ENCODE peak calls at places on chromosomes 12 and 14, in four cellular contexts. One of them, this sample, is unnamed.

GRCh38 chr12:77572371-77572770 is 258.3 kb upstream of the NAV3 start:
- DNase-seq in SK-N-DZ: no peak
- DNase-seq in naive thymus-derived CD8-positive, alpha-beta T cell: no peak
- DNase-seq in stimulated activated CD8-positive, alpha-beta memory T cell treated with anti-CD3 and anti-CD28 coated beads, Interleukin-4, amount 100 ng/mL, for 24 hours: no peak
- DNase-seq in this sample: no peak

GRCh38 chr14:32457213-32457920 is 128.3 kb downstream of the AKAP6 start:
- DNase-seq in naive thymus-derived CD8-positive, alpha-beta T cell: no peak
- DNase-seq in SK-N-DZ: peak; percentile 53
- DNase-seq in stimulated activated CD8-positive, alpha-beta memory T cell treated with anti-CD3 and anti-CD28 coated beads, Interleukin-4, amount 100 ng/mL, for 24 hours: no peak
- DNase-seq in this sample: no peak

GRCh38 chr12:88556213-88556612 is 24.1 kb downstream of the KITLG start:
- DNase-seq in SK-N-DZ: peak; percentile 92
- DNase-seq in stimulated activated CD8-positive, alpha-beta memory T cell treated with anti-CD3 and anti-CD28 coated beads, Interleukin-4, amount 100 ng/mL, for 24 hours: no peak
- DNase-seq in naive thymus-derived CD8-positive, alpha-beta T cell: no peak
- DNase-seq in this sample: no peak

GRCh38 chr14:103543140-103543539 is 14.1 kb downstream of the TRMT61A start:
- DNase-seq in SK-N-DZ: no peak
- DNase-seq in stimulated activated CD8-positive, alpha-beta memory T cell treated with anti-CD3 and anti-CD28 coated beads, Interleukin-4, amount 100 ng/mL, for 24 hours: no peak
- DNase-seq in naive thymus-derived CD8-positive, alpha-beta T cell: no peak
- DNase-seq in this sample: no peak

GRCh38 chr14:64763801-64764511 is 59.7 kb downstream of the PLEKHG3 start:
- DNase-seq in SK-N-DZ: peak; percentile 60
- DNase-seq in naive thymus-derived CD8-positive, alpha-beta T cell: no peak
- DNase-seq in stimulated activated CD8-positive, alpha-beta memory T cell treated with anti-CD3 and anti-CD28 coated beads, Interleukin-4, amount 100 ng/mL, for 24 hours: no peak
- DNase-seq in this sample: peak; percentile 91

GRCh38 chr14:35504260-35504659 is 29.7 kb upstream of the INSM2 start:
- DNase-seq in SK-N-DZ: no peak
- DNase-seq in stimulated activated CD8-positive, alpha-beta memory T cell treated with anti-CD3 and anti-CD28 coated beads, Interleukin-4, amount 100 ng/mL, for 24 hours: no peak
- DNase-seq in naive thymus-derived CD8-positive, alpha-beta T cell: no peak
- DNase-seq in this sample: no peak

GRCh38 chr12:78864483-78865296 is at the start of gene SYT1:
- DNase-seq in naive thymus-derived CD8-positive, alpha-beta T cell: no peak
- DNase-seq in SK-N-DZ: peak; percentile 99
- DNase-seq in stimulated activated CD8-positive, alpha-beta memory T cell treated with anti-CD3 and anti-CD28 coated beads, Interleukin-4, amount 100 ng/mL, for 24 hours: no peak
- DNase-seq in this sample: peak; percentile 82

GRCh38 chr14:70716958-70717357 is 75.2 kb downstream of the TTC9 start:
- DNase-seq in SK-N-DZ: no peak
- DNase-seq in stimulated activated CD8-positive, alpha-beta memory T cell treated with anti-CD3 and anti-CD28 coated beads, Interleukin-4, amount 100 ng/mL, for 24 hours: no peak
- DNase-seq in naive thymus-derived CD8-positive, alpha-beta T cell: no peak
- DNase-seq in this sample: no peak

GRCh38 chr14:70809238-70810214 is at the start of gene MAP3K9:
- DNase-seq in stimulated activated CD8-positive, alpha-beta memory T cell treated with anti-CD3 and anti-CD28 coated beads, Interleukin-4, amount 100 ng/mL, for 24 hours: peak; percentile 87
- DNase-seq in SK-N-DZ: peak; percentile 97
- DNase-seq in naive thymus-derived CD8-positive, alpha-beta T cell: peak; percentile 84
- DNase-seq in this sample: peak; percentile 96

GRCh38 chr14:64465208-64465821 is at the start of gene AKAP5:
- DNase-seq in stimulated activated CD8-positive, alpha-beta memory T cell treated with anti-CD3 and anti-CD28 coated beads, Interleukin-4, amount 100 ng/mL, for 24 hours: peak; percentile 57
- DNase-seq in SK-N-DZ: peak; percentile 69
- DNase-seq in naive thymus-derived CD8-positive, alpha-beta T cell: peak; percentile 57
- DNase-seq in this sample: peak; percentile 57

GRCh38 chr12:105748806-105749600 is 389.8 kb downstream of the NUAK1 start:
- DNase-seq in SK-N-DZ: no peak
- DNase-seq in naive thymus-derived CD8-positive, alpha-beta T cell: no peak
- DNase-seq in stimulated activated CD8-positive, alpha-beta memory T cell treated with anti-CD3 and anti-CD28 coated beads, Interleukin-4, amount 100 ng/mL, for 24 hours: no peak
- DNase-seq in this sample: no peak

GRCh38 chr12:28742791-28743190 is 406.3 kb upstream of the FAR2 start:
- DNase-seq in stimulated activated CD8-positive, alpha-beta memory T cell treated with anti-CD3 and anti-CD28 coated beads, Interleukin-4, amount 100 ng/mL, for 24 hours: no peak
- DNase-seq in naive thymus-derived CD8-positive, alpha-beta T cell: no peak
- DNase-seq in SK-N-DZ: no peak
- DNase-seq in this sample: no peak

GRCh38 chr12:114835031-114835430 is 151.1 kb upstream of the TBX3 start:
- DNase-seq in SK-N-DZ: no peak
- DNase-seq in stimulated activated CD8-positive, alpha-beta memory T cell treated with anti-CD3 and anti-CD28 coated beads, Interleukin-4, amount 100 ng/mL, for 24 hours: no peak
- DNase-seq in naive thymus-derived CD8-positive, alpha-beta T cell: no peak
- DNase-seq in this sample: no peak

GRCh38 chr12:19404232-19404880 is 34.9 kb upstream of the AEBP2 start:
- DNase-seq in SK-N-DZ: no peak
- DNase-seq in naive thymus-derived CD8-positive, alpha-beta T cell: peak; percentile 59
- DNase-seq in stimulated activated CD8-positive, alpha-beta memory T cell treated with anti-CD3 and anti-CD28 coated beads, Interleukin-4, amount 100 ng/mL, for 24 hours: no peak
- DNase-seq in this sample: no peak

GRCh38 chr14:59882957-59883356 is 12.4 kb upstream of the RTN1 start:
- DNase-seq in stimulated activated CD8-positive, alpha-beta memory T cell treated with anti-CD3 and anti-CD28 coated beads, Interleukin-4, amount 100 ng/mL, for 24 hours: no peak
- DNase-seq in naive thymus-derived CD8-positive, alpha-beta T cell: no peak
- DNase-seq in SK-N-DZ: no peak
- DNase-seq in this sample: no peak

GRCh38 chr14:49512571-49512970 is 73.6 kb downstream of the RPS29 start:
- DNase-seq in stimulated activated CD8-positive, alpha-beta memory T cell treated with anti-CD3 and anti-CD28 coated beads, Interleukin-4, amount 100 ng/mL, for 24 hours: no peak
- DNase-seq in naive thymus-derived CD8-positive, alpha-beta T cell: no peak
- DNase-seq in SK-N-DZ: no peak
- DNase-seq in this sample: no peak

GRCh38 chr14:22829661-22830328 is at the start of gene MRPL52:
- DNase-seq in stimulated activated CD8-positive, alpha-beta memory T cell treated with anti-CD3 and anti-CD28 coated beads, Interleukin-4, amount 100 ng/mL, for 24 hours: peak; percentile 83
- DNase-seq in SK-N-DZ: peak; percentile 92
- DNase-seq in naive thymus-derived CD8-positive, alpha-beta T cell: peak; percentile 89
- DNase-seq in this sample: peak; percentile 95

GRCh38 chr14:64688801-64689200 is 15.4 kb upstream of the PLEKHG3 start:
- DNase-seq in SK-N-DZ: no peak
- DNase-seq in stimulated activated CD8-positive, alpha-beta memory T cell treated with anti-CD3 and anti-CD28 coated beads, Interleukin-4, amount 100 ng/mL, for 24 hours: no peak
- DNase-seq in naive thymus-derived CD8-positive, alpha-beta T cell: no peak
- DNase-seq in this sample: no peak